ENCODE peak calls at places on chromosomes 12 and 14, in four cellular contexts. B is activated naive CD4-positive, alpha-beta T cell treated with anti-CD3 and anti-CD28 coated beads, Interleukin-2, amount 10 ng/mL, durations not matched to agents 7 days and 5 days; O is pancreas; E is myocyte. Q is an unnamed sample.

GRCh38 chr12:66319266-66319954 is 17.1 kb downstream of the HELB start:
- DNase-seq in B (no peak), E (no peak), O (no peak), Q (no peak)

GRCh38 chr12:81570234-81570633 is 188.9 kb downstream of the PPFIA2 start:
- DNase-seq in E (no peak), B (no peak), O (no peak), Q (no peak)

GRCh38 chr14:37114039-37114438 is 58.4 kb downstream of the SLC25A21 start:
- DNase-seq in B (no peak), E (no peak), O (no peak), Q (no peak)

GRCh38 chr12:119115296-119115905 is 63.3 kb upstream of the HSPB8 start:
- DNase-seq in B (peak; percentile 39), O (peak; percentile 39), E (peak; percentile 76), Q (peak; percentile 10)

GRCh38 chr14:36241183-36241582 is 64.7 kb upstream of the PTCSC3 start:
- DNase-seq in O (no peak), E (no peak), B (no peak), Q (no peak)

GRCh38 chr12:69401940-69402339 is 42.4 kb downstream of the YEATS4 start:
- DNase-seq in E (no peak), B (no peak), O (no peak), Q (no peak)

GRCh38 chr14:77580964-77581505 is 35.4 kb downstream of the SPTLC2 start:
- DNase-seq in E (peak; percentile 28), B (no peak), O (no peak), Q (peak; percentile 52)

GRCh38 chr14:78985668-78986073 is 815.5 kb downstream of the NRXN3 start:
- DNase-seq in B (no peak), E (no peak), O (no peak), Q (no peak)

GRCh38 chr14:64726585-64726890 is 22.3 kb downstream of the PLEKHG3 start:
- DNase-seq in O (peak; percentile 85), E (peak; percentile 62), B (no peak), Q (no peak)